ENCODE peak calls at places on chromosomes 13 and 19, in four cellular contexts. T is A549, D is GM12878, P is Panc1. K is an unnamed sample.

GRCh38 chr19:12996542-12997094 is 1.3 kb downstream of the NFIX start:
- ATAC-seq in T (peak; percentile 43), D (no peak), P (peak; percentile 78), K (peak; percentile 23)

GRCh38 chr13:40563350-40564125 is 102.9 kb downstream of the FOXO1 start:
- ATAC-seq in T (no peak), D (no peak), P (no peak), K (no peak)

GRCh38 chr19:33438016-33438671 is 64.6 kb downstream of the CEBPG start:
- ATAC-seq in T (peak; percentile 72), D (no peak), P (peak; percentile 35), K (no peak)

GRCh38 chr19:18086590-18087138 is at the start of gene IL12RB1:
- ATAC-seq in T (no peak), D (peak; percentile 73), P (peak; percentile 38), K (no peak)

GRCh38 chr19:43735957-43736356 is 18.8 kb downstream of the SMG9 start:
- ATAC-seq in T (peak; percentile 8), D (no peak), P (no peak), K (no peak)

GRCh38 chr13:50403311-50403710 is 388.1 kb downstream of the KCNRG start:
- ATAC-seq in T (peak; percentile 35), D (no peak), P (no peak), K (no peak)

GRCh38 chr19:4744451-4745170 is 21.0 kb upstream of the DPP9 start:
- ATAC-seq in T (peak; percentile 77), D (peak; percentile 43), P (peak; percentile 73), K (peak; percentile 86)

GRCh38 chr19:33273881-33274662 is 28.3 kb downstream of the CEBPA start:
- ATAC-seq in T (peak; percentile 66), D (peak; percentile 47), P (peak; percentile 66), K (peak; percentile 56)

GRCh38 chr19:6242677-6243076 is 37.1 kb downstream of the MLLT1 start:
- ATAC-seq in T (no peak), D (no peak), P (no peak), K (no peak)

GRCh38 chr19:6241680-6242079 is 38.1 kb downstream of the MLLT1 start:
- ATAC-seq in T (no peak), D (no peak), P (no peak), K (peak; percentile 26)

GRCh38 chr19:6239871-6240676 is 39.7 kb downstream of the MLLT1 start:
- ATAC-seq in T (no peak), D (no peak), P (no peak), K (no peak)

GRCh38 chr19:6239401-6239844 is 40.4 kb downstream of the MLLT1 start:
- ATAC-seq in T (no peak), D (no peak), P (no peak), K (no peak)

GRCh38 chr19:6241056-6241455 is 38.7 kb downstream of the MLLT1 start:
- ATAC-seq in T (no peak), D (no peak), P (peak; percentile 31), K (no peak)
- H3K27ac ChIP-seq in T (no peak overlapping the region), D (no peak overlapping the region), P (no peak overlapping the region), K (peak overlapping the region; percentile 50)

GRCh38 chr13:99124695-99125334 is 75.8 kb upstream of the UBAC2 start:
- ATAC-seq in T (peak; percentile 74), D (peak; percentile 85), P (peak; percentile 56), K (peak; percentile 53)
- H3K4me3 ChIP-seq in T (no peak overlapping the region), D (no peak overlapping the region), P (no peak overlapping the region), K (peak overlapping the region; percentile 13)

DNA sequence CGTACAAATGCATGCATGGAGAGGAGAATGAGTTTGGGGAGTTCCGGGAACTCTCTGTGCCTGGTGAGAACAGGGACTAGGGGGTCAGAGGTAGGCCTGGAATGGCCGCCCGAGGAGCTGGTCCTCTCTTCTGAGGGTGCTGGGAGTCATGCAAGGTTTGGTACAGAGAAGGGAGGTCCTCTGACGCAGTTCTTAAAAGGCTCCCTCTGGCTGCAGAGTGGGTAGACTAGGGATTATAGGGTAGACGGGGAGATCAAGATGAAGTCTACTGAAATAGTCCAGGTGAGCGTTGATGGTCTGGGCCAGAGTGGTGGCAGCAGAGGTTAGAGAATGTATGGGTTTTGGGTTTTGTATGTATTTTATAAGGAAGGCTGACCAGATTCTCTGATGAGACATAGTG is 796 bp downstream of the ZNF304 start:
- ATAC-seq in T (peak; percentile 17), D (peak; percentile 14), P (peak; percentile 3), K (no peak)
- TF ChIP-seq CTCF in T (no peak), D (no peak), P (no peak), K (no peak)

GRCh38 chr13:21071015-21071414 is 9.6 kb upstream of the LATS2 start:
- ATAC-seq in T (no peak), D (no peak), P (no peak), K (no peak)
- H3K27ac ChIP-seq in T (peak overlapping the region; percentile 84), D (no peak overlapping the region), P (no peak overlapping the region), K (no peak overlapping the region)

GRCh38 chr13:48029859-48030258 is 7.7 kb upstream of the NUDT15 start:
- ATAC-seq in T (no peak), D (no peak), P (no peak), K (no peak)
- H3K4me3 ChIP-seq in T (no peak overlapping the region), D (no peak overlapping the region), P (no peak overlapping the region), K (no peak overlapping the region)

GRCh38 chr19:1650627-1651009 is 1.8 kb downstream of the TCF3 start:
- ATAC-seq in T (no peak), D (no peak), P (no peak), K (no peak)
- TF ChIP-seq CTCF in T (no peak), D (peak; percentile 12), P (no peak), K (no peak)

DNA sequence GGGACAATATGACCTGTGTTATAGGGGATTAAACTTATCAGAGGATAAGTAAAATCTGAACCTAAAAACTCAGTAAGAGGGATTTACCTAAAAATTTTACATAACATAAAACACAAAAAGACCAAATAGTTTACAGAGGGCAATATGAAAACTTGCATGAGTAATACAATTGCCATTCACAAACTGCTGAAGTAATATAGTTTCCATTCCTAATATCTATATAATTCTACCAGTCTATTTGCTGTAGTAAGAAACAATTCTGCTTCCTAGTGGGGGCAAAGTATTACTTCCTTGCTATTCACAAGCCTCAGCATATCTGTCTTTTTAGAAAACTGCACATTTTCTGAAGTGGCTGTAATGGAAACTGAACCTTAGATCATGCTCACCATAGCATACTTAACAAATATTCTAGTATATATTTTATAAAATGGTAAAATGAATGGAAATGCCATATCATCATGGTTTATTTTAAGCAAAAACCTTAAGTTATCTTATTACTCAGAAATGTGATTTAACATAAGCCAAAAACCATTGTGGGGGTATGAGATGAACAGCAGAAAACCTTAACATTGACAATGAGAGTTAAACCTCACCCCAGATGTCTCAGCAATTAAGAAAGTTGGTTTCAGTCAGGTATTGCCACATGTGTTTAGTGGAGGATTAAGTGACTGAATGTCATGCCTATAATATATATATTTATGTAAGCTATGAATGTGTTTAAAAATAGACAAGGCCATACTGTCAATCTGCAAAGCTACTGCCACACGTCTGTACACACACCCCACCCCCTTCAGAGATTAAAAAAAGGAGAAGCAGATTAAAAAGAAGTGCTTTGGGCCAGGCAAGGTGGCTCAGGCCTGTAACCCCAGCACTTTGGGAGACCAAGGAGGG is 136.8 kb downstream of the MIPEP start:
- ATAC-seq in T (no peak), D (peak; percentile 85), P (no peak), K (no peak)
- H3K27ac ChIP-seq in T (peak overlapping the region; percentile 85), D (peak overlapping the region; percentile 86), P (no peak overlapping the region), K (no peak overlapping the region)

GRCh38 chr19:39435499-39436349 is at the start of gene RPS16:
- ATAC-seq in T (peak; percentile 88), D (peak; percentile 88), P (peak; percentile 87), K (peak; percentile 98)
- H3K4me3 ChIP-seq in T (peak within 1 kb of the TSS; percentile 80), D (peak within 1 kb of the TSS; percentile 97), P (peak within 1 kb of the TSS; percentile 29), K (peak within 1 kb of the TSS; percentile 80)

GRCh38 chr19:48354332-48354992 is 9.3 kb downstream of the TMEM143 start:
- ATAC-seq in T (peak; percentile 82), D (no peak), P (peak; percentile 89), K (no peak)
- TF ChIP-seq CTCF in T (no peak), D (no peak), P (no peak), K (no peak)

K was measured in gastroesophageal sphincter.